ENCODE peak calls at places on chromosomes 13 and 19, in seven cellular contexts. R is endothelial cell of umbilical vein, F is A549, H is uterus, S is tibial nerve, T is body of pancreas, D is IMR-90. Q is an unnamed sample.

GRCh38 chr13:87234981-87235380 is 436.2 kb upstream of the SLITRK5 start:
- DNase-seq in R (no peak), F (no peak), H (no peak), S (no peak), T (no peak), D (peak), Q (no peak)

GRCh38 chr13:42039457-42039945 is 8.9 kb upstream of the DGKH start:
- DNase-seq in R (no peak), F (peak), H (peak), S (no peak), T (no peak), D (no peak), Q (no peak)

GRCh38 chr19:16326401-16327130 is 1.9 kb downstream of the KLF2 start:
- DNase-seq in R (peak), F (no peak), H (no peak), S (no peak), T (no peak), D (no peak), Q (no peak)

GRCh38 chr19:41408256-41408655 is 10.6 kb downstream of the BCKDHA start:
- DNase-seq in R (no peak), F (no peak), H (no peak), S (no peak), T (no peak), D (no peak), Q (no peak)

GRCh38 chr19:5448374-5448773 is 6.8 kb upstream of the ZNRF4 start:
- DNase-seq in R (no peak), F (no peak), H (no peak), S (no peak), T (peak), D (no peak), Q (no peak)

GRCh38 chr13:73985789-73986188 is 148.4 kb downstream of the KLF12 start:
- DNase-seq in R (peak), F (no peak), H (no peak), S (no peak), T (no peak), D (no peak), Q (no peak)

GRCh38 chr13:97224544-97225324 is 2.6 kb downstream of the MBNL2 start:
- DNase-seq in R (peak), F (no peak), H (no peak), S (no peak), T (peak), D (peak), Q (no peak)

GRCh38 chr19:37930416-37930815 is 23.4 kb downstream of the SIPA1L3 start:
- DNase-seq in R (no peak), F (no peak), H (no peak), S (no peak), T (peak), D (no peak), Q (peak)

GRCh38 chr13:93794197-93794885 is 567.7 kb downstream of the GPC6 start:
- DNase-seq in R (no peak), F (no peak), H (no peak), S (no peak), T (no peak), D (peak), Q (no peak)

GRCh38 chr19:18131841-18132596 is 20.9 kb upstream of the PIK3R2 start:
- DNase-seq in R (no peak), F (no peak), H (no peak), S (no peak), T (no peak), D (no peak), Q (no peak)

GRCh38 chr19:38784224-38784623 is 4.8 kb upstream of the LGALS7B start:
- DNase-seq in R (no peak), F (peak), H (no peak), S (no peak), T (peak), D (peak), Q (no peak)

GRCh38 chr13:106114981-106115554 is 420.4 kb downstream of the EFNB2 start:
- DNase-seq in R (peak), F (no peak), H (no peak), S (no peak), T (no peak), D (peak), Q (no peak)

GRCh38 chr19:5297272-5297669 is 43.3 kb downstream of the PTPRS start:
- DNase-seq in R (no peak), F (no peak), H (no peak), S (no peak), T (no peak), D (no peak), Q (no peak)

GRCh38 chr13:31951215-31951678 is 80.3 kb upstream of the FRY start:
- DNase-seq in R (no peak), F (no peak), H (no peak), S (peak), T (peak), D (peak), Q (no peak)

GRCh38 chr13:73556902-73557301 is 498.1 kb downstream of the KLF5 start:
- DNase-seq in R (no peak), F (no peak), H (no peak), S (no peak), T (no peak), D (no peak), Q (no peak)

GRCh38 chr19:7690779-7691258 is 10.2 kb downstream of the TRAPPC5 start:
- DNase-seq in R (no peak), F (no peak), H (no peak), S (no peak), T (no peak), D (no peak), Q (no peak)

GRCh38 chr19:43425567-43426392 is 11.1 kb downstream of the TEX101 start:
- DNase-seq in R (no peak), F (no peak), H (no peak), S (no peak), T (peak), D (peak), Q (no peak)

GRCh38 chr19:29546583-29547190 is 20.9 kb downstream of the VSTM2B start:
- DNase-seq in R (no peak), F (no peak), H (no peak), S (no peak), T (no peak), D (no peak), Q (no peak)

GRCh38 chr19:39083983-39084731 is at the start of gene ACP7:
- DNase-seq in R (no peak), F (no peak), H (no peak), S (no peak), T (peak), D (no peak), Q (no peak)

GRCh38 chr19:18460313-18460712 is 22.4 kb upstream of the ISYNA1 start:
- DNase-seq in R (no peak), F (no peak), H (peak), S (peak), T (peak), D (peak), Q (no peak)

DNA sequence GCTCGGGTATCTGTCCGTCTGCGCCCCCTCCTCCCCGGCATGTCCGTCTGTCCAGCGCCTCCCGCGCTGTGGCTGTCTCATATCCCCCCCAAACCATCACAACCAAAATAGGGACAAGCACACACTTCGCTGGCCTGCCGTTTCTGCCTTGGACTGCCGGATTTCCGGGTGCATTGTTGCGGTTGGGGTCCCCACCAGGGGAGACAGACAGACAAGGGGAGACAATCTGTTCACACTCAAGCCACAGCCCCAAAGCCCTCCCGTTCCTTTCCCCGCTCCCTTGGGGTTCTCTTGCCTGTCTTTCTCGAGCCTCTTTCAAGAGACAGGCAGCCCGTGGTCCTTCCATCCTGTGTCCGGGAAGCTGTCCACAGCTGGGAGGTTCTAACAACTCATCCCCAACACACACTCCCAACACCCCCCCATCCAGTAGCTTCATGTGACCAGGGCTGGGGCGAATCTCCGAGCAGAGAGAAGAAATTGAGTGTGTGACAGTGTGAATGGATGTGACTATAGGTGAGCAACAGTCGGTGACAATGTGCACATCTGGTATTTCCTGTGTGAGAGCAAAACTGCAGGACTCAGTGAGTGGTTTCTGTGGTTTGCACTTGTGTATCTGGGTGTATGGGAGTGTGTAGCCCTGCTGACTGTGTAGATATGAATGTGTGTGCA is 16.5 kb upstream of the FOSB start:
- DNase-seq in R (peak), F (no peak), H (peak), S (no peak), T (peak), D (peak), Q (no peak)
- TF ChIP-seq POLR2A in R (no peak), F (no peak), H (no peak), S (no peak), T (no peak), D (peak), Q (no peak)

DNA sequence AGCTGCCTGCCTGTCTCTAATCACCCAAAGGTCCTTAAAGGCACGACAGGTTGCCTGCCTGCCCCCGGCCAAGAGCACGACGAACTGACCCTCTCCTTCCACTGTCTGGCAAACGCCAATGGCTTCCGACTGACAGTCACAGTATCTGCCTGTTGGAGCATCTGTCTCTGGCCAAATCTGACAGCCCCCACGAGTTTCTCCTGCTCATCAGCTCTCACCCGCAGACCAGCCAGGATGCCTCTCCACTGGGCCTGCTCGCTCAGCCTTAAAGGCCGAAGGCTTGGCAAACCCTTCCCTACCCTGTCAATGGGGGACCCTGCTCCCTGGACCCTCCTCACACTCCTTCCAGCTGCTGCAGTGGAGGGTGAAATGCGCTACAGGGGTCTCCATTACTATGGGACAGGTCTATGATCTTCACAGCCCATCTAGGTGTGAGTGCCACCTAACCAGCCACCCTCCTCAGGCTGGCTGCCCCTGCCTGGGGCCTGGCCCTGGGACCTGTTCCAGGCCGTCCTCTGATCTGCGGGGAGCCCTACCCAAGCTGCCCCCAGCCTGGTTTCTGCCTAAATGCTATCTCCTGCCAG is 932 bp downstream of the FAM83E start:
- DNase-seq in R (no peak), F (no peak), H (no peak), S (no peak), T (no peak), D (no peak), Q (no peak)
- TF ChIP-seq POLR2A in R (peak), F (no peak), H (no peak), S (no peak), T (no peak), D (peak), Q (no peak)

GRCh38 chr19:20067898-20068297 is 9.9 kb upstream of the ZNF90 start:
- DNase-seq in R (no peak), F (no peak), H (no peak), S (no peak), T (no peak), D (no peak), Q (no peak)

GRCh38 chr19:20070691-20071090 is 7.1 kb upstream of the ZNF90 start:
- DNase-seq in R (no peak), F (no peak), H (no peak), S (no peak), T (no peak), D (no peak), Q (no peak)

DNA sequence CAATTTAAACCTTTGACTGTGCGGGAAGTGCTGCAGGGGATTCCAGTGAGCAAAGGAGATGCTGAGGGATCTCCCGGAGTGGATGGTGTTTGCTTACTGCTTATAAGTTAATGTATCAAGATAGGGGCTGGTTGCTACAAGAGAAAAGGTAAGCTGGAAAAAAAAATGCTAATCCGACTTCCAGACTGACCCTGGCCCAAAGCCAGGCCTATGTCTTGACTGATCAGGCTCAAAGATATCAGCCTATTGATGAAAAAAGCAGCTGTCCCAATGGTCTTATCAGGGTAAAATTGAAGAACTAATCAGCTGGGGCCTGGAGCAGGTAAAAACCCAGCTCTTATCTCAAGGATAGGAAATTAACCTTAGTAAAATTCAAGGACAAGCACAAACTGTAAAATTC is 10.9 kb upstream of the ZNF90 start:
- DNase-seq in R (no peak), F (no peak), H (no peak), S (no peak), T (no peak), D (no peak), Q (no peak)
- TF ChIP-seq POLR2A in R (no peak), F (no peak), H (no peak), S (no peak), T (no peak), D (no peak), Q (no peak)

GRCh38 chr19:10691178-10691881 is 9.9 kb upstream of the QTRT1 start:
- DNase-seq in R (no peak), F (no peak), H (no peak), S (no peak), T (no peak), D (no peak), Q (no peak)
- TF ChIP-seq POLR2A in R (no peak), F (no peak), H (no peak), S (no peak), T (no peak), D (no peak), Q (no peak)

DNA sequence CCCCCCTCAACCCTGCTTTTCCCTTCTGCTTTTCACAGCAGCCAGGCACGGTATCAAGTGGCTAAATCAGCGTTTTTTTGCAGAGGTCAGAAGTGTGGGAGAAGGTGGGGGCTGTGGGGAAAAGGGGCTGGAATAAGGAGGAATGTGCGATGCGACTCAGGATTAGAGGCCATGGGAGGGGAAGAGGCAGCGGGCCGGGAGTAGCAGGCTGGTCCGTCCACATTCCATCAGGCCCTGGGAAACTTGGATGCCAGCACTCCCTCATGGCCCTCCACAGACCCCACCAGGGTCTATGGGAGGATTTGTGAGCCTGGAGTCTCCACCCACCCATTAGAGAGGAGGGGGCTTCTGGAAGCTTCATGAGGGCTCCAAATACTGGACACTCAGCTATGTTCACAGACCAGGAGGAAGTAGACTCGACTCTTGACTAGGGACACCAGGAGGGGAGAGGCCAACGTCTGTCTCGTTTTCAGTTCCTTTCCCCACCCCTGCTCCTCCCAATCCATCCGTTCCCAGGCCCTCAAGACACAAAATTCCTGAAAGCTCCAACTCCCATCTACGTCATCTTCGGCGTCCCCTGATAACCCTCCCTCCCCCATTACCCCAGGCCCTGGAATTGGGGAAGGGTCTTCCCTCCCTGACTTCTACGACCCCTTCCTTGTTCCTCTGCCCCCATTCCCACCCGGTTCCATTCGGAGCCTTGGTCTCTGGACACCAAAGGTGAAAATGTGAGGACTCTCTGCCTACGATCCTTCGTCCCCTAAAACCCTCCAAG is 3.3 kb upstream of the KCNC3 start:
- DNase-seq in R (no peak), F (no peak), H (no peak), S (no peak), T (peak), D (no peak), Q (no peak)
- TF ChIP-seq POLR2A in R (no peak), F (no peak), H (no peak), S (no peak), T (peak), D (no peak), Q (no peak)

DNA sequence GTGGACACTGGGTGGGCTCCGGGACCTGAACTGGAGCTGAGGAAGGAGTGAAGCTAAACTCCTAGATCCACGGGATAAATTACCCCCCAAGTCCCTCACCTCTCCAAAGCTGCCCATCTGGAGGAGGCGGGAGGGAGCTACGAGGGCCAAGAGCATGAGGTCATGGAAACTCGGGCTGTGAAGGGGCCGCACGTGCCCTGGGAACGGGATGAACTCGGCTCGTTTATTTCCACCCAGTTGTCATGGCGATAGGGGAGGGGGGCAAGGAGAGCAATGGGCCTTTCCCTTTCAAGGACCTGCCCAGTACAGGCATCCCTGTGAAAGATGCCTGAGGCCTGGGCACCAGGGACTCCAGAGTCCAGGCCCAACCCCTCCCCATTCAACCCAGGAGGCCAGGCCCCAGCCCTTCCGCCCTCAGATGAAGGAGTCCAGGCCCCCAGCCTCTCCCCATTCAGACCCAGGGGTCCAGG is 3.8 kb downstream of the PPP1R12C start:
- DNase-seq in R (peak), F (peak), H (peak), S (peak), T (peak), D (peak), Q (peak)
- TF ChIP-seq POLR2A in R (no peak), F (no peak), H (peak), S (peak), T (no peak), D (peak), Q (no peak)